ENCODE peak calls at places on chromosomes 2 and 18, in six cellular contexts. T is fibroblast of pulmonary artery; C is GM10248; J is activated CD8-positive, alpha-beta memory T cell treated with anti-CD3 and anti-CD28 coated beads, Interleukin-2, amount 50 U/mL, for 4 hours; O is non-pigmented ciliary epithelial cell; R is effector CD4-positive, alpha-beta T cell. M is an unnamed sample.

GRCh38 chr2:120436460-120436739 is 90.5 kb downstream of the INHBB start:
- DNase-seq in R (no peak), O (no peak), J (no peak), C (no peak), T (no peak), M (no peak)

GRCh38 chr2:164447660-164448059 is 173.6 kb downstream of the GRB14 start:
- DNase-seq in O (no peak), C (no peak), J (no peak), R (no peak), T (no peak), M (no peak)

GRCh38 chr2:127523269-127523930 is 2.9 kb downstream of the IWS1 start:
- DNase-seq in R (no peak), O (no peak), T (no peak), C (no peak), J (no peak), M (no peak)

GRCh38 chr2:74104839-74105238 is 42.9 kb downstream of the BOLA3 start:
- DNase-seq in R (no peak), T (peak), C (no peak), J (no peak), O (no peak), M (no peak)

GRCh38 chr18:46712406-46712805 is 44.4 kb downstream of the ST8SIA5 start:
- DNase-seq in C (no peak), O (no peak), J (no peak), R (no peak), T (peak), M (no peak)

GRCh38 chr2:72927619-72928537 is 10.6 kb downstream of the EMX1 start:
- DNase-seq in T (no peak), C (no peak), O (no peak), J (no peak), R (no peak), M (no peak)

GRCh38 chr2:216664593-216665034 is 30.7 kb downstream of the IGFBP5 start:
- DNase-seq in R (no peak), O (no peak), C (no peak), T (peak), J (no peak), M (no peak)

GRCh38 chr2:234978466-234979203 is 26.8 kb downstream of the SH3BP4 start:
- DNase-seq in T (peak), J (no peak), O (no peak), C (no peak), R (no peak), M (no peak)

GRCh38 chr2:127640082-127641072 is 5.6 kb upstream of the GPR17 start:
- DNase-seq in C (peak), T (no peak), R (peak), O (no peak), J (no peak), M (no peak)

GRCh38 chr18:13574761-13575160 is 151.6 kb downstream of the FAM210A start:
- DNase-seq in C (no peak), J (no peak), R (no peak), O (no peak), T (no peak), M (no peak)

GRCh38 chr2:237254911-237255578 is 158.9 kb downstream of the COL6A3 start:
- DNase-seq in T (peak), J (no peak), C (no peak), O (no peak), R (no peak), M (no peak)

GRCh38 chr2:44532031-44532430 is 170.3 kb downstream of the CAMKMT start:
- DNase-seq in R (no peak), C (no peak), J (no peak), O (no peak), T (no peak), M (no peak)

GRCh38 chr2:97992836-97993825 is 2.6 kb downstream of the TMEM131 start:
- DNase-seq in O (no peak), R (no peak), C (no peak), J (no peak), T (no peak), M (no peak)

GRCh38 chr2:2701176-2701781 is 370.2 kb upstream of the MYT1L start:
- DNase-seq in T (no peak), O (no peak), C (no peak), R (no peak), J (no peak), M (no peak)

GRCh38 chr2:2662037-2662846 is 331.2 kb upstream of the MYT1L start:
- DNase-seq in O (no peak), R (no peak), T (no peak), J (no peak), C (no peak), M (no peak)

GRCh38 chr18:59159986-59160385 is 20.3 kb downstream of the SEC11C start:
- DNase-seq in J (no peak), C (no peak), T (no peak), O (no peak), R (no peak), M (no peak)

GRCh38 chr18:45413180-45413836 is 202.0 kb upstream of the SLC14A2 start:
- DNase-seq in C (no peak), J (no peak), O (no peak), R (no peak), T (no peak), M (peak)

GRCh38 chr2:111954602-111955332 is 56.4 kb downstream of the MERTK start:
- DNase-seq in R (no peak), C (no peak), J (no peak), T (no peak), O (no peak), M (no peak)

GRCh38 chr2:114022360-114023085 is 132.6 kb downstream of the ACTR3 start:
- DNase-seq in T (peak), R (no peak), J (no peak), O (peak), C (no peak), M (no peak)

GRCh38 chr2:222305510-222306392 is 7.0 kb upstream of the PAX3 start:
- DNase-seq in J (no peak), R (no peak), T (no peak), O (no peak), C (no peak), M (peak)

GRCh38 chr18:26003391-26003790 is 87.0 kb downstream of the SS18 start:
- DNase-seq in J (no peak), O (no peak), T (peak), C (no peak), R (no peak), M (no peak)

GRCh38 chr2:219446689-219447088 is 12.0 kb downstream of the SPEG start:
- DNase-seq in O (no peak), T (no peak), R (no peak), C (no peak), J (no peak), M (no peak)

GRCh38 chr2:160140001-160140400 is 60.1 kb downstream of the ITGB6 start:
- DNase-seq in J (no peak), T (peak), R (no peak), C (no peak), O (no peak), M (no peak)

GRCh38 chr2:219522111-219523030 is 8.1 kb downstream of the ASIC4 start:
- DNase-seq in R (no peak), O (no peak), J (no peak), T (peak), C (no peak), M (peak)

GRCh38 chr2:168348076-168348475 is 100.7 kb upstream of the STK39 start:
- DNase-seq in T (peak), O (no peak), R (no peak), J (no peak), C (peak), M (peak)

GRCh38 chr2:10911291-10912075 is at the start of gene KCNF1:
- DNase-seq in T (peak), O (no peak), J (no peak), C (no peak), R (no peak), M (peak)

GRCh38 chr2:189276277-189276676 is 96.7 kb upstream of the COL5A2 start:
- DNase-seq in O (no peak), R (no peak), J (no peak), T (peak), C (no peak), M (peak)

GRCh38 chr2:42064417-42064942 is 16.7 kb downstream of the PKDCC start:
- DNase-seq in T (peak), C (no peak), J (no peak), O (peak), R (no peak), M (no peak)

GRCh38 chr2:120680136-120680761 is 55.4 kb upstream of the GLI2 start:
- DNase-seq in R (peak), O (no peak), C (peak), T (peak), J (peak), M (peak)

GRCh38 chr2:216222650-216223352 is 113.7 kb downstream of the XRCC5 start:
- DNase-seq in R (no peak), C (peak), O (no peak), T (peak), J (no peak), M (peak)

GRCh38 chr2:165833156-165833555 is 39.1 kb upstream of the GALNT3 start:
- DNase-seq in O (peak), R (no peak), J (no peak), T (peak), C (no peak), M (peak)

M was measured in A673.